ENCODE peak calls at places on chromosomes 5 and 9, in eight cellular contexts. One of them, this sample, is unnamed.

GRCh38 chr5:141992349-141992963 is 20.4 kb downstream of the GNPDA1 start:
- DNase-seq in H9: no peak
- DNase-seq in kidney: no peak
- DNase-seq in mesothelial cell of epicardium: peak; percentile 80
- DNase-seq in A673: peak; percentile 77
- DNase-seq in fibroblast of villous mesenchyme: peak; percentile 67
- DNase-seq in chondrocyte: no peak
- DNase-seq in H1: peak; percentile 79
- DNase-seq in this sample: peak; percentile 54

GRCh38 chr9:94213513-94214124 is 45.5 kb upstream of the ZNF169 start:
- DNase-seq in H9: peak; percentile 85
- DNase-seq in kidney: no peak
- DNase-seq in mesothelial cell of epicardium: peak; percentile 73
- DNase-seq in A673: peak; percentile 81
- DNase-seq in fibroblast of villous mesenchyme: peak; percentile 79
- DNase-seq in chondrocyte: no peak
- DNase-seq in H1: peak; percentile 83
- DNase-seq in this sample: peak; percentile 84

GRCh38 chr9:117494401-117495130 is 79.7 kb upstream of the ASTN2 start:
- DNase-seq in H9: no peak
- DNase-seq in kidney: no peak
- DNase-seq in mesothelial cell of epicardium: no peak
- DNase-seq in A673: no peak
- DNase-seq in fibroblast of villous mesenchyme: peak; percentile 1
- DNase-seq in chondrocyte: no peak
- DNase-seq in H1: no peak
- DNase-seq in this sample: no peak

GRCh38 chr9:113587471-113588031 is 124.0 kb downstream of the RGS3 start:
- DNase-seq in H9: peak; percentile 76
- DNase-seq in kidney: peak; percentile 82
- DNase-seq in mesothelial cell of epicardium: peak; percentile 65
- DNase-seq in A673: no peak
- DNase-seq in fibroblast of villous mesenchyme: peak; percentile 51
- DNase-seq in chondrocyte: peak; percentile 92
- DNase-seq in H1: peak; percentile 73
- DNase-seq in this sample: no peak

GRCh38 chr9:72886386-72886785 is 66.5 kb downstream of the ALDH1A1 start:
- DNase-seq in H9: no peak
- DNase-seq in kidney: no peak
- DNase-seq in mesothelial cell of epicardium: no peak
- DNase-seq in A673: no peak
- DNase-seq in fibroblast of villous mesenchyme: no peak
- DNase-seq in chondrocyte: no peak
- DNase-seq in H1: no peak
- DNase-seq in this sample: no peak

GRCh38 chr5:76831108-76831447 is 12.2 kb downstream of the F2RL1 start:
- DNase-seq in H9: no peak
- DNase-seq in kidney: no peak
- DNase-seq in mesothelial cell of epicardium: no peak
- DNase-seq in A673: no peak
- DNase-seq in fibroblast of villous mesenchyme: peak; percentile 42
- DNase-seq in chondrocyte: no peak
- DNase-seq in H1: no peak
- DNase-seq in this sample: no peak

GRCh38 chr5:132751971-132752580 is 4.8 kb downstream of the CCNI2 start:
- DNase-seq in H9: no peak
- DNase-seq in kidney: no peak
- DNase-seq in mesothelial cell of epicardium: no peak
- DNase-seq in A673: no peak
- DNase-seq in fibroblast of villous mesenchyme: no peak
- DNase-seq in chondrocyte: no peak
- DNase-seq in H1: no peak
- DNase-seq in this sample: peak; percentile 12

GRCh38 chr5:62460578-62460983 is 48.0 kb downstream of the IPO11 start:
- DNase-seq in H9: no peak
- DNase-seq in kidney: no peak
- DNase-seq in mesothelial cell of epicardium: no peak
- DNase-seq in A673: peak; percentile 76
- DNase-seq in fibroblast of villous mesenchyme: peak; percentile 64
- DNase-seq in chondrocyte: no peak
- DNase-seq in H1: no peak
- DNase-seq in this sample: peak; percentile 40

GRCh38 chr9:87685871-87686519 is 39.9 kb upstream of the CTSL start:
- DNase-seq in H9: peak; percentile 39
- DNase-seq in kidney: no peak
- DNase-seq in mesothelial cell of epicardium: no peak
- DNase-seq in A673: no peak
- DNase-seq in fibroblast of villous mesenchyme: no peak
- DNase-seq in chondrocyte: no peak
- DNase-seq in H1: no peak
- DNase-seq in this sample: no peak

GRCh38 chr9:27247756-27248155 is 49.2 kb downstream of the EQTN start:
- DNase-seq in H9: peak; percentile 67
- DNase-seq in kidney: no peak
- DNase-seq in mesothelial cell of epicardium: no peak
- DNase-seq in A673: peak; percentile 30
- DNase-seq in fibroblast of villous mesenchyme: peak; percentile 87
- DNase-seq in chondrocyte: no peak
- DNase-seq in H1: peak; percentile 56
- DNase-seq in this sample: peak; percentile 38

GRCh38 chr5:67154518-67155206 is 41.9 kb downstream of the CD180 start:
- DNase-seq in H9: no peak
- DNase-seq in kidney: no peak
- DNase-seq in mesothelial cell of epicardium: no peak
- DNase-seq in A673: peak; percentile 27
- DNase-seq in fibroblast of villous mesenchyme: no peak
- DNase-seq in chondrocyte: no peak
- DNase-seq in H1: no peak
- DNase-seq in this sample: no peak

GRCh38 chr5:132790201-132790870 is 13.3 kb upstream of the SEPTIN8 start:
- DNase-seq in H9: no peak
- DNase-seq in kidney: no peak
- DNase-seq in mesothelial cell of epicardium: no peak
- DNase-seq in A673: no peak
- DNase-seq in fibroblast of villous mesenchyme: no peak
- DNase-seq in chondrocyte: no peak
- DNase-seq in H1: peak; percentile 28
- DNase-seq in this sample: no peak

GRCh38 chr9:69273162-69273561 is 51.9 kb upstream of the ENTREP1 start:
- DNase-seq in H9: no peak
- DNase-seq in kidney: no peak
- DNase-seq in mesothelial cell of epicardium: no peak
- DNase-seq in A673: no peak
- DNase-seq in fibroblast of villous mesenchyme: no peak
- DNase-seq in chondrocyte: no peak
- DNase-seq in H1: no peak
- DNase-seq in this sample: no peak

GRCh38 chr9:90204128-90204838 is 438.3 kb downstream of the DIRAS2 start:
- DNase-seq in H9: no peak
- DNase-seq in kidney: no peak
- DNase-seq in mesothelial cell of epicardium: no peak
- DNase-seq in A673: no peak
- DNase-seq in fibroblast of villous mesenchyme: no peak
- DNase-seq in chondrocyte: no peak
- DNase-seq in H1: no peak
- DNase-seq in this sample: no peak

GRCh38 chr9:108813951-108814601 is 41.7 kb downstream of the ACTL7B start:
- DNase-seq in H9: peak; percentile 29
- DNase-seq in kidney: no peak
- DNase-seq in mesothelial cell of epicardium: no peak
- DNase-seq in A673: peak; percentile 61
- DNase-seq in fibroblast of villous mesenchyme: peak; percentile 28
- DNase-seq in chondrocyte: no peak
- DNase-seq in H1: no peak
- DNase-seq in this sample: no peak

GRCh38 chr5:17217421-17218352 is at the start of gene BASP1:
- DNase-seq in H9: peak; percentile 86
- DNase-seq in kidney: peak; percentile 95
- DNase-seq in mesothelial cell of epicardium: peak; percentile 86
- DNase-seq in A673: peak; percentile 94
- DNase-seq in fibroblast of villous mesenchyme: peak; percentile 89
- DNase-seq in chondrocyte: peak; percentile 96
- DNase-seq in H1: peak; percentile 81
- DNase-seq in this sample: peak; percentile 88

GRCh38 chr5:76175051-76175666 is 92.0 kb downstream of the SV2C start:
- DNase-seq in H9: peak; percentile 68
- DNase-seq in kidney: no peak
- DNase-seq in mesothelial cell of epicardium: peak; percentile 61
- DNase-seq in A673: peak; percentile 68
- DNase-seq in fibroblast of villous mesenchyme: peak; percentile 42
- DNase-seq in chondrocyte: no peak
- DNase-seq in H1: peak; percentile 71
- DNase-seq in this sample: peak; percentile 79

GRCh38 chr5:178859625-178860521 is at the start of gene ZNF354B:
- DNase-seq in H9: peak; percentile 96
- DNase-seq in kidney: peak; percentile 96
- DNase-seq in mesothelial cell of epicardium: peak; percentile 81
- DNase-seq in A673: peak; percentile 94
- DNase-seq in fibroblast of villous mesenchyme: peak; percentile 96
- DNase-seq in chondrocyte: peak; percentile 96
- DNase-seq in H1: peak; percentile 85
- DNase-seq in this sample: peak; percentile 90
- TF ChIP-seq CTCF in H9: no peak
- TF ChIP-seq CTCF in kidney: peak; percentile 32
- TF ChIP-seq CTCF in mesothelial cell of epicardium: no peak
- TF ChIP-seq CTCF in A673: no peak
- TF ChIP-seq CTCF in fibroblast of villous mesenchyme: peak; percentile 23
- TF ChIP-seq CTCF in chondrocyte: peak; percentile 49
- TF ChIP-seq CTCF in H1: no peak
- TF ChIP-seq CTCF in this sample: no peak

GRCh38 chr5:74185599-74185998 is 454.9 kb downstream of the ENC1 start:
- DNase-seq in H9: no peak
- DNase-seq in kidney: no peak
- DNase-seq in mesothelial cell of epicardium: no peak
- DNase-seq in A673: no peak
- DNase-seq in fibroblast of villous mesenchyme: no peak
- DNase-seq in chondrocyte: no peak
- DNase-seq in H1: no peak
- DNase-seq in this sample: no peak
- TF ChIP-seq CTCF in H9: no peak
- TF ChIP-seq CTCF in kidney: no peak
- TF ChIP-seq CTCF in mesothelial cell of epicardium: no peak
- TF ChIP-seq CTCF in A673: no peak
- TF ChIP-seq CTCF in fibroblast of villous mesenchyme: no peak
- TF ChIP-seq CTCF in chondrocyte: peak; percentile 10
- TF ChIP-seq CTCF in H1: no peak
- TF ChIP-seq CTCF in this sample: no peak

GRCh38 chr9:134663753-134664415 is 22.3 kb downstream of the COL5A1 start:
- DNase-seq in H9: no peak
- DNase-seq in kidney: peak; percentile 47
- DNase-seq in mesothelial cell of epicardium: no peak
- DNase-seq in A673: no peak
- DNase-seq in fibroblast of villous mesenchyme: peak; percentile 92
- DNase-seq in chondrocyte: peak; percentile 60
- DNase-seq in H1: no peak
- DNase-seq in this sample: no peak

GRCh38 chr9:134661791-134662142 is 20.2 kb downstream of the COL5A1 start:
- DNase-seq in H9: no peak
- DNase-seq in kidney: peak; percentile 55
- DNase-seq in mesothelial cell of epicardium: no peak
- DNase-seq in A673: no peak
- DNase-seq in fibroblast of villous mesenchyme: no peak
- DNase-seq in chondrocyte: peak; percentile 50
- DNase-seq in H1: no peak
- DNase-seq in this sample: no peak

GRCh38 chr9:134663084-134663483 is 21.5 kb downstream of the COL5A1 start:
- DNase-seq in H9: no peak
- DNase-seq in kidney: peak; percentile 42
- DNase-seq in mesothelial cell of epicardium: no peak
- DNase-seq in A673: no peak
- DNase-seq in fibroblast of villous mesenchyme: no peak
- DNase-seq in chondrocyte: peak; percentile 65
- DNase-seq in H1: no peak
- DNase-seq in this sample: no peak

GRCh38 chr9:134661299-134661698 is 19.7 kb downstream of the COL5A1 start:
- DNase-seq in H9: no peak
- DNase-seq in kidney: peak; percentile 22
- DNase-seq in mesothelial cell of epicardium: no peak
- DNase-seq in A673: no peak
- DNase-seq in fibroblast of villous mesenchyme: peak; percentile 79
- DNase-seq in chondrocyte: peak; percentile 49
- DNase-seq in H1: no peak
- DNase-seq in this sample: no peak

DNA sequence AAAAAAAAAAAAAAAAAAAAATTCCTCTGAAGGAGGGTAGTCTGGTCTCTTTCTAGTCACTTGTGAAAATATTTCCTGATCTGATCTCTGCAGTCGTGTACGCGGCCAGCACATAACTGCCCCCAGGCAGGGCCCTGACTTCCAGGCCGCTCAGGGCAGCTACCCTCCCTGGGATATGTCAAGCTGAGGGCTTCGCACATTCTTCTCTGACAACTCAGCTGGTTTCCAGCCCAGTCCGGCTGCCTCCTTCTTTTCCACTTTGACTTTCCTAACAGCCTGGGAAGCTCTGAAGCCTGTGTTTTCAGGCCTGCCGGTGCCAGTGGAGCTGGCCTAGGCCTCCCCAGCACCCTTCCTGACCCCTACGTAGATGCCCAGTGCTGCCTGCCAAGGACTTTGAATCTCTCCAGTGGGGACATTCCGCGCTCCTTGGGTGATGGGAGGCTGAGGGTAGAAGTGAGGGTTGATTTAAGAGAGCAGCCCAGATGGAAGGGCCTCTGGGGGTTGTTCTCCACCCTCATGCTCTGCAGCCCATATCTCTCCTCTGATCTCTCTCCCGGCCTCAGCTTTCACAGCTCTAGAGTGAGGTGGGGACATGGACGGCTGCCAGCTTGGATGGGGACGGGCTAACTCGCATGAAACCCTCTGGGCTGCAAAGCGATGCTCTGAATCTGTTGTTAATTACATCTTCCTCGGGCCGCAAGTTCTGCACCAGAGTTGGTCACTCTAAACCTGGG is 20.7 kb downstream of the COL5A1 start:
- DNase-seq in H9: no peak
- DNase-seq in kidney: peak; percentile 87
- DNase-seq in mesothelial cell of epicardium: peak; percentile 71
- DNase-seq in A673: no peak
- DNase-seq in fibroblast of villous mesenchyme: peak; percentile 99
- DNase-seq in chondrocyte: peak; percentile 75
- DNase-seq in H1: no peak
- DNase-seq in this sample: no peak
- TF ChIP-seq CTCF in H9: no peak
- TF ChIP-seq CTCF in kidney: no peak
- TF ChIP-seq CTCF in mesothelial cell of epicardium: no peak
- TF ChIP-seq CTCF in A673: no peak
- TF ChIP-seq CTCF in fibroblast of villous mesenchyme: no peak
- TF ChIP-seq CTCF in chondrocyte: no peak
- TF ChIP-seq CTCF in H1: no peak
- TF ChIP-seq CTCF in this sample: no peak

DNA sequence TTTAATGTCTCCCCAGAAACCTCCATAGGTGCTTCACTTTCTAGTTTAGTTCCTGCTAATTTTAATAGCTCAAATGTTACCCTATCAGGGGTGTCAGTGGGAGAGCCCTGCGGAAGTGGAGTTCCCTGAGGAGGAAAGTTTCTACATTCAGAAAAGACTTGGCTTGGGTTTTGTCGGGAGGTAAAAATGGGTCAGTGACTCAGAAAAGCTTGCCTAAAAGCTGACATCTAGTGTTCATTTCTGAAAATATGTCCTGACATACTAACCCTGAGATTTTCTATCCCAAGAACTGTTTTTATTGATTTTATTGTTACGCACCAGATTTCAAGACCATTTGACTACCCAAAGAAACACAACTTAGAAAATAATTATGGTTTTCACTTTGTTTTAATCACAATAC is 40.9 kb upstream of the GLDC start:
- DNase-seq in H9: no peak
- DNase-seq in kidney: no peak
- DNase-seq in mesothelial cell of epicardium: no peak
- DNase-seq in A673: no peak
- DNase-seq in fibroblast of villous mesenchyme: peak; percentile 37
- DNase-seq in chondrocyte: no peak
- DNase-seq in H1: no peak
- DNase-seq in this sample: no peak
- TF ChIP-seq CTCF in H9: no peak
- TF ChIP-seq CTCF in kidney: peak; percentile 21
- TF ChIP-seq CTCF in mesothelial cell of epicardium: no peak
- TF ChIP-seq CTCF in A673: peak; percentile 26
- TF ChIP-seq CTCF in fibroblast of villous mesenchyme: peak; percentile 28
- TF ChIP-seq CTCF in chondrocyte: peak; percentile 74
- TF ChIP-seq CTCF in H1: no peak
- TF ChIP-seq CTCF in this sample: peak; percentile 43

This sample was measured in GM10248.